ENCODE peak calls at places on chromosomes 12 and 14, in eight cellular contexts. Z is cardiac muscle cell, V is hepatocyte, X is pancreas, G is H1, H is psoas muscle, E is mammary epithelial cell, U is left ventricle myocardium inferior. W is an unnamed sample.

GRCh38 chr14:61343991-61344405 is 22.6 kb downstream of the PRKCH start:
- DNase-seq in H (no peak), Z (no peak), G (no peak), V (no peak), X (no peak), E (no peak), U (no peak), W (no peak)

GRCh38 chr12:98970210-98970609 is 325.1 kb downstream of the APAF1 start:
- DNase-seq in G (no peak), U (no peak), H (no peak), Z (no peak), E (no peak), X (no peak), V (no peak), W (no peak)

GRCh38 chr12:87201598-87201997 is 827.6 kb downstream of the C12orf50 start:
- DNase-seq in X (no peak), U (no peak), Z (peak; percentile 65), E (no peak), G (no peak), V (no peak), H (no peak), W (no peak)

GRCh38 chr14:65824978-65825299 is 412.4 kb downstream of the FUT8 start:
- DNase-seq in U (no peak), X (no peak), V (no peak), H (no peak), Z (no peak), G (no peak), E (no peak), W (no peak)

GRCh38 chr14:93733646-93734045 is 54.6 kb downstream of the PRIMA1 start:
- DNase-seq in V (no peak), Z (no peak), G (no peak), E (no peak), H (no peak), U (no peak), X (no peak), W (no peak)

GRCh38 chr12:128250091-128250490 is 16.9 kb upstream of the TMEM132C start:
- DNase-seq in G (no peak), V (no peak), E (no peak), H (no peak), X (no peak), Z (no peak), U (no peak), W (no peak)

GRCh38 chr14:50600849-50601248 is 40.9 kb downstream of the ATL1 start:
- DNase-seq in Z (peak; percentile 60), X (peak; percentile 42), E (no peak), V (peak; percentile 9), U (no peak), G (no peak), H (no peak), W (peak; percentile 22)

GRCh38 chr14:26323781-26324363 is 274.0 kb downstream of the NOVA1 start:
- DNase-seq in V (no peak), E (no peak), H (no peak), X (no peak), Z (peak; percentile 5), U (no peak), G (no peak), W (no peak)

GRCh38 chr14:68521952-68522509 is 270.8 kb downstream of the ZFP36L1 start:
- DNase-seq in X (no peak), U (no peak), E (no peak), V (no peak), H (no peak), G (no peak), Z (no peak), W (no peak)

GRCh38 chr12:116248930-116249329 is 28.6 kb downstream of the MED13L start:
- DNase-seq in E (no peak), X (no peak), Z (no peak), U (no peak), G (no peak), H (no peak), V (no peak), W (no peak)
- TF ChIP-seq CTCF in E (no peak), X (no peak), Z (no peak), U (no peak), G (no peak), H (no peak), V (no peak), W (no peak)

GRCh38 chr12:645563-646071 is 17.6 kb downstream of the NINJ2 start:
- DNase-seq in X (no peak), Z (peak; percentile 78), U (peak; percentile 56), G (no peak), V (no peak), E (peak; percentile 17), H (peak; percentile 38), W (peak; percentile 65)

GRCh38 chr12:647713-648085 is 15.5 kb downstream of the NINJ2 start:
- DNase-seq in G (no peak), V (no peak), U (no peak), E (no peak), X (no peak), H (no peak), Z (no peak), W (no peak)

GRCh38 chr12:644818-645552 is 18.3 kb downstream of the NINJ2 start:
- DNase-seq in G (no peak), X (no peak), E (no peak), Z (peak; percentile 84), U (no peak), V (no peak), H (no peak), W (no peak)

GRCh38 chr12:646303-647038 is 16.8 kb downstream of the NINJ2 start:
- DNase-seq in Z (peak; percentile 42), V (peak; percentile 57), H (peak; percentile 66), U (peak; percentile 75), G (no peak), E (no peak), X (no peak), W (peak; percentile 61)

DNA sequence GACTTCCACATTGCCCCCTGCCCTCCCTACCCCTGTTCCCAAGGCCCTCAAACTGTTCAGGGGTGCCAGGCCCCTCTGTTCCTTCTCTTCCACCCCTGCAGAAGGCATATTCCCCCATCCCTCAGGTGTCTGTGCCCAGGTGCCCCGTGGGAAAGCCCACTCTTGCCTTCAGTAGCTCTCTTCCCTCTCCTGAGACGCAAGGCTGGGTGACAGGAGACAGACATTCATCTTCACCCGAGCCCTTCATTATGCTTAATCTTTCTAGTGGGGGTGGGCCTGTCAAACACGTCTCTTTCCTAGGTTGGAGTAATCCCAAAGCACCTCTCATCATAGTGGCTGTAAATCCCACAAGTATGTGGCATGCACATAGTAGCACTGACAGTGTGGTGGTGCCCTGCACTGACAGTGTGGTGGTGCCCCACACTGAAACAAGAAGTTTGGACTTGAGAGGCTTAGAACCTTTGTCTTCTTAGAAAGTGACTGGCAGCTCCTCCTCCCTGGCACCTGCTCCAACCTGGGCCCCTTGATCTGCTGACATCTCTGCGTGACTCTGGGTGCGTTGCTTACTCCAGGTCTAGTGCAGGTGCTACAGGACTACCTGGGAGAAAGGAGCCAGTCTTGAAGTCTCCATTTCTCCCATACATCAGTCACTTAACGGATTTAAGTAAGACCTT is 16.1 kb downstream of the NINJ2 start:
- DNase-seq in V (no peak), H (no peak), E (no peak), X (no peak), G (no peak), U (no peak), Z (no peak), W (no peak)
- H3K4me1 ChIP-seq in V (peaks cover 27% of the 10 kb centered on the region), H (peaks cover 49% of the 10 kb centered on the region), E (peaks cover 7% of the 10 kb centered on the region), X (no peaks in the 10 kb centered on the region), G (peaks cover 2% of the 10 kb centered on the region), U (peaks cover 52% of the 10 kb centered on the region), Z (peaks cover 13% of the 10 kb centered on the region), W (peaks cover 8% of the 10 kb centered on the region)

DNA sequence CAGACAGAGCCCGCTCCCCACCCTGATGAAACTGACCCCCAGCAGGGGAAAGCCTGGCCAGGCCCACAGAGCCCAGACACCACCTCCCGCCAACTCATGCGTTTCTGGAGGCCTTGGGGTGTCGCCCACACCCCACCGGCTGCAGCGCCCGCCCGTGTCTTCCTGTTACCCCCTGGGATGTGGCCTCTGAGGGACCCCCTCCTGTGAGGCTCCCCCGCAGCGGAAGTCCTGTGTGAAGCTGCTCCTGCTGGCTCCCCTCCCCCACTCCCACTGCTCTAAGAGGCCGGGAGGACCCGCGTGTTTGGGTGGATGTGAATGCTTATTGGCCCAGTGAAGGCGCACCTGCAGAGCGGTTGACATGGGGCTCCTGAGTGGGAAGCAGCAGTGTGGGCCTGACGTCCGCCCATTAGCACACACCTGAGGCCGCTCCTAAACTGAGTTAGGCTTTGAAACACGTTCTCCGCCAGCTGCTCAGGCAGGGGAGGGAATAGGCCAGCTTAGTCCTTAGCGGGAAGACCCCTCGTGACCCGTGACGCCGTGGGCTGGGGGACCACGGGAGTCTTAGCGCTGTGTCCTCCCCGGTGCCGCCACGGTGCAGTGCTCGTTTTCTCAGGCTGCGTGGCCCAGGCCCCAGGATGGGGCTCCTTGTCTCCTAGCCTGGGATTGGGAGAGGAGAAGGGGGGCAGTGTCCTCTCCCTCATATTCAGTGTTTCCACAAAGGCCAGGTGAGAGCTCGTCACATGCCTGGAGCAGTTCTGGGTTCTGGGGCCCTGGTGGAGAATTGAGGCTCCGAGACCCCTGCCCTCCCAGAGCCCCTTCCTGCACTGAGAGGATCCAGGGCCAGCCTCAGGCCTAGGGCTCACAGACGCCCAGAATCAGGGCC is 323.4 kb upstream of the SFSWAP start:
- DNase-seq in Z (no peak), V (no peak), X (no peak), H (no peak), U (no peak), E (no peak), G (no peak), W (no peak)
- H3K9me3 ChIP-seq in Z (no peaks in the 10 kb centered on the region), V (no peaks in the 10 kb centered on the region), X (no peaks in the 10 kb centered on the region), H (no peaks in the 10 kb centered on the region), U (no peaks in the 10 kb centered on the region), E (peaks cover 13% of the 10 kb centered on the region), G (no peaks in the 10 kb centered on the region), W (no peaks in the 10 kb centered on the region)

GRCh38 chr14:41229824-41230223 is 376.9 kb upstream of the LRFN5 start:
- DNase-seq in Z (no peak), V (no peak), H (no peak), E (no peak), X (no peak), U (no peak), G (no peak), W (no peak)
- TF ChIP-seq CTCF in Z (no peak), V (no peak), H (no peak), E (no peak), X (no peak), U (no peak), G (no peak), W (no peak)

DNA sequence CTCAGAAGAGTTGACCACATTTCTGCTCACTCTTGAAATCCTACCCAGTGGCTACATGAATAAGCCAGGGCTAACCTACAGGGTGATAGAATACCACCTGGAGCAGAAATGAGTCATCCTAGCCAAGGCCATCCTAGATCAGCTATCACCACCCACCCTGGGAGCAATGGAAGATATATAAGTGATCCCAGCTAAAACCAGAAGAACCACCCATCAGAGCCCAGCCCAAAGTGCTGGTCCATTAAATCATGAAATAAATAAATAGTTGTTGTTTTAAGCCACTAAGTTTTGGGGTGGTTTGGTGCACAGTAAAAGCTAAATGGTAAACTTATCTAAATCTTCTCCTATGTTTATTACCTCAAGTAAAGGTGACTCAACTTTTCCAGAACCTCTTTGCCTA is 105.1 kb downstream of the RPS29 start:
- DNase-seq in X (no peak), H (no peak), E (peak; percentile 33), U (no peak), V (no peak), Z (no peak), G (no peak), W (no peak)
- H3K4me1 ChIP-seq in X (peaks cover 8% of the 10 kb centered on the region), H (no peaks in the 10 kb centered on the region), E (no peaks in the 10 kb centered on the region), U (no peaks in the 10 kb centered on the region), V (peaks cover 18% of the 10 kb centered on the region), Z (no peaks in the 10 kb centered on the region), G (no peaks in the 10 kb centered on the region), W (no peaks in the 10 kb centered on the region)

DNA sequence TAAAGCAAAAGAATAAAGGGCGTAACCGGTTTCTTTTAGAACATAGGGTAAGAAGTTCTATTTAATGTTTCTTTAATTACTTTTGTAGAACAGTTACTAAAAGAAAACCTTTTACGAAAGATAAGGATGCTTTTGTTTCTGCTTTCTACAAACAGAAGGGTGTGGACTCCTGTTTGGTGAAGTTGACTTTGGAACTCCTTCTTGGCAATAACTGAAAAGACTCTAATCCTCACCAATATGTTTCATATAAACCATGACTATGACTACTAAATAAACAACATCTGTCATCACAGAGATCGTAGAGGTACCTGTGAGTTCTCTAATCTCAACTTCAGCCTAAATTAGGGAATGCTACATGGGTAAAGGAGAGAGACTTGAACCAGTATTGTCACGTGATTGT is 210.8 kb upstream of the FLRT2 start:
- DNase-seq in V (no peak), U (no peak), Z (no peak), E (no peak), H (no peak), X (no peak), G (no peak), W (no peak)
- H3K9me3 ChIP-seq in V (no peaks in the 10 kb centered on the region), U (peaks cover 6% of the 10 kb centered on the region), Z (no peaks in the 10 kb centered on the region), E (no peaks in the 10 kb centered on the region), H (no peaks in the 10 kb centered on the region), X (no peaks in the 10 kb centered on the region), G (no peaks in the 10 kb centered on the region), W (no peaks in the 10 kb centered on the region)